ENCODE peak calls at places on chromosomes 2 and 18, in six cellular contexts. K, Z, O, F, G and V are unnamed samples.
A peak's percentile ranks its signal among the peaks of the same experiment; 100 is the strongest.

GRCh38 chr18:71036783-71037182 is 747.9 kb downstream of the SOCS6 start:
- DNase-seq in K (peak; percentile 59), Z (no peak), O (no peak), F (no peak), G (no peak), V (no peak)

GRCh38 chr2:180219471-180219870 is 212.4 kb upstream of the CWC22 start:
- DNase-seq in K (peak; percentile 20), Z (no peak), O (no peak), F (peak; percentile 90), G (no peak), V (no peak)

GRCh38 chr2:117941693-117942092 is 72.2 kb downstream of the CCDC93 start:
- DNase-seq in K (no peak), Z (no peak), O (no peak), F (no peak), G (no peak), V (no peak)

GRCh38 chr2:202140522-202141292 is 67.7 kb downstream of the KIAA2012 start:
- DNase-seq in K (peak; percentile 67), Z (no peak), O (no peak), F (peak; percentile 63), G (no peak), V (no peak)

GRCh38 chr2:54161660-54162059 is 46.2 kb downstream of the ACYP2 start:
- DNase-seq in K (peak; percentile 15), Z (no peak), O (no peak), F (no peak), G (no peak), V (no peak)

GRCh38 chr18:59892123-59892522 is 7.7 kb upstream of the PMAIP1 start:
- DNase-seq in K (no peak), Z (no peak), O (no peak), F (no peak), G (no peak), V (no peak)

GRCh38 chr2:232162191-232162590 is 200.7 kb downstream of the DIS3L2 start:
- DNase-seq in K (peak; percentile 39), Z (no peak), O (no peak), F (peak; percentile 49), G (no peak), V (no peak)

GRCh38 chr18:44246001-44246400 is 434.7 kb upstream of the SETBP1 start:
- DNase-seq in K (no peak), Z (peak; percentile 15), O (no peak), F (no peak), G (no peak), V (no peak)

GRCh38 chr2:25790074-25790473 is 88.2 kb downstream of the ASXL2 start:
- DNase-seq in K (peak; percentile 15), Z (no peak), O (no peak), F (no peak), G (no peak), V (no peak)

GRCh38 chr2:207694811-207695281 is 16.6 kb upstream of the CCNYL1 start:
- DNase-seq in K (peak; percentile 41), Z (no peak), O (no peak), F (peak; percentile 33), G (no peak), V (no peak)

GRCh38 chr18:48570313-48570712 is 31.5 kb downstream of the CTIF start:
- DNase-seq in K (no peak), Z (no peak), O (no peak), F (no peak), G (no peak), V (no peak)

GRCh38 chr18:3889803-3890202 is 439.8 kb downstream of the TGIF1 start:
- DNase-seq in K (peak; percentile 78), Z (no peak), O (no peak), F (peak; percentile 55), G (no peak), V (no peak)

GRCh38 chr2:224816816-224817215 is 100.7 kb upstream of the CCDC195 start:
- DNase-seq in K (peak; percentile 89), Z (no peak), O (no peak), F (peak; percentile 78), G (no peak), V (no peak)

GRCh38 chr2:39484206-39484605 is 47.1 kb upstream of the MAP4K3 start:
- DNase-seq in K (no peak), Z (no peak), O (no peak), F (no peak), G (no peak), V (no peak)

GRCh38 chr18:38576915-38577314 is 1011.3 kb upstream of the CELF4 start:
- DNase-seq in K (no peak), Z (no peak), O (no peak), F (no peak), G (no peak), V (no peak)

GRCh38 chr18:10856146-10856545 is 293.2 kb downstream of the PIEZO2 start:
- DNase-seq in K (no peak), Z (no peak), O (no peak), F (no peak), G (no peak), V (no peak)

GRCh38 chr18:5414546-5414945 is 119.0 kb upstream of the ZBTB14 start:
- DNase-seq in K (no peak), Z (peak; percentile 67), O (no peak), F (no peak), G (no peak), V (no peak)

GRCh38 chr18:32366586-32367538 is 103.8 kb downstream of the GAREM1 start:
- DNase-seq in K (no peak), Z (no peak), O (no peak), F (peak; percentile 70), G (no peak), V (no peak)

GRCh38 chr2:216918088-216918680 is 58.3 kb upstream of the TNP1 start:
- DNase-seq in K (peak; percentile 90), Z (no peak), O (peak; percentile 35), F (peak; percentile 75), G (no peak), V (no peak)

GRCh38 chr2:111654829-111655228 is 229.2 kb downstream of the ANAPC1 start:
- DNase-seq in K (no peak), Z (no peak), O (no peak), F (no peak), G (no peak), V (peak; percentile 84)

GRCh38 chr2:159615936-159616733 is at the start of gene BAZ2B:
- DNase-seq in K (peak; percentile 88), Z (peak; percentile 62), O (peak; percentile 56), F (peak; percentile 75), G (peak; percentile 69), V (no peak)

GRCh38 chr2:221124542-221125235 is 447.4 kb downstream of the EPHA4 start:
- DNase-seq in K (no peak), Z (no peak), O (no peak), F (no peak), G (no peak), V (no peak)

GRCh38 chr2:136874258-136874657 is 108.9 kb downstream of the THSD7B start:
- DNase-seq in K (no peak), Z (peak; percentile 42), O (no peak), F (peak; percentile 11), G (no peak), V (no peak)

GRCh38 chr2:72837171-72837570 is 11.3 kb upstream of the EXOC6B start:
- DNase-seq in K (peak; percentile 41), Z (no peak), O (no peak), F (peak; percentile 15), G (no peak), V (no peak)

GRCh38 chr2:178579006-178579405 is 98.7 kb downstream of the PLEKHA3 start:
- DNase-seq in K (peak; percentile 62), Z (no peak), O (no peak), F (peak; percentile 24), G (no peak), V (no peak)

GRCh38 chr2:188439986-188440385 is 148.3 kb downstream of the GULP1 start:
- DNase-seq in K (no peak), Z (no peak), O (no peak), F (no peak), G (no peak), V (no peak)

GRCh38 chr2:188441288-188441947 is 149.7 kb downstream of the GULP1 start:
- DNase-seq in K (no peak), Z (peak; percentile 5), O (no peak), F (no peak), G (no peak), V (no peak)

GRCh38 chr2:188443207-188443606 is 151.5 kb downstream of the GULP1 start:
- DNase-seq in K (no peak), Z (no peak), O (no peak), F (no peak), G (no peak), V (no peak)

GRCh38 chr2:188440849-188441248 is 149.2 kb downstream of the GULP1 start:
- DNase-seq in K (no peak), Z (no peak), O (no peak), F (no peak), G (no peak), V (no peak)

DNA sequence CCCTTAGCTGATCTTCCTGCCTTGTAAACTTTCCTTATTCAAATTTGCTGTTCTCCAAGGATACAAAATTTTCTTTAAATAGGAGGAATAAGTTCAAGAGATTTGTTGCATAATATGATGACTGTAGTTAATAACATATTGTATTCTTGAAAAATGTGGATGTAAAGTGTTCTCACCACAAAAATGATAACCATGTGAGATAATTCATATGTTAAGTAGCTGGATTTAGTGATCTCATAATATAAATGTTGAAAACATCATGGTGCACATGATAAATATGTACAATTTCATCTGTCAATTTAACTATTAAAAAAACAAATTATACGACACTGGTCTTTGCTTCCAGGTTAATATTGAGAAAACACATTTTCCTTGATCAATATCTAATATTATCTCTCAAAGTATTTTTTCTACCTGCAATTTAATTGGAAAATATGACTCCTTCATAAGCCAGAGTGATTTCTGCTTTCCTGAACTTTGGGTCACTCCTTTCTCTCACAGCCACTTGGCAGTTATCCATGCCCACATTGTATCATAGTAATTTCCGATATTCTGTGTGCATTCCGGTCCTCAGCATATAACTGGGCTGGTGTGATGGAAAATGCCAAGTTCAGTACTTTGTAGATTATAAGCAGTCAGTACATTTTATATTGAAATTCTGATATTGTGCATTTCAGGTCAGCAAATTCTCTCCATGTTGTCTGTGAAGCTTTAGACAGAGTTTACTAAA is 152.6 kb downstream of the GULP1 start:
- DNase-seq in K (peak; percentile 30), Z (no peak), O (no peak), F (no peak), G (no peak), V (no peak)
- H3K4me3 ChIP-seq in K (no peak overlapping the region), Z (no peak overlapping the region), O (no peak overlapping the region), F (no peak overlapping the region), G (no peak overlapping the region), V (no peak overlapping the region)

DNA sequence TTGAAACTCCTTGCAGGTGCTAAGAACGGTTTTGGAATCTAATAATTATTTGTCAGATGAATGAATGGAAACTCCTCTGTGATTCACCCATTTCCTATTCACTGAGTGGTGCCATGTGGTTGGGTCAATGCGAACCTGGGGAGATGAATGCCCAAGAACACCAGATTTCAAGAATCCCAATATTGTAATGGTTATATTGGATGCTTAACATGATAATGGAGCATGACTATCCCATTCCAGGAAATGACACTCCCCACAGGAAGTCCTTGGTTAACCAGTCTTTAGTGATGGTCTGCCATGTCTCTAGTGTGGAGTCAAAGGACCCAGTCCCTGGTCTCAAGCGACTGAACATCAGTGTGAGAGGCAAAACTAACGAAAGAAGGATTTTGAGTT is 67.9 kb upstream of the ST3GAL5 start:
- DNase-seq in K (no peak), Z (no peak), O (no peak), F (no peak), G (no peak), V (peak; percentile 11)
- TF ChIP-seq CTCF in K (no peak), Z (no peak), O (no peak), F (no peak), G (no peak), V (no peak)

GRCh38 chr2:43228782-43229659 is 2.6 kb upstream of the ZFP36L2 start:
- DNase-seq in K (no peak), Z (no peak), O (no peak), F (peak; percentile 25), G (no peak), V (no peak)
- H3K4me3 ChIP-seq in K (no peak overlapping the region), Z (no peak overlapping the region), O (no peak overlapping the region), F (no peak overlapping the region), G (no peak overlapping the region), V (no peak overlapping the region)

GRCh38 chr2:199258291-199258690 is 199.4 kb downstream of the SATB2 start:
- DNase-seq in K (no peak), Z (no peak), O (no peak), F (peak; percentile 18), G (no peak), V (no peak)
- TF ChIP-seq CTCF in K (peak; percentile 19), Z (peak; percentile 8), O (no peak), F (peak; percentile 57), G (no peak), V (no peak)